ENCODE peak calls at places on chromosomes 13 and 19, in nine cellular contexts. G, O, B, C, S, R, W, Q and X are unnamed samples.

GRCh38 chr13:60167121-60167520 is 3.4 kb upstream of the DIAPH3 start:
- DNase-seq in G (no peak), O (no peak), B (no peak), C (no peak), S (no peak), R (no peak), W (no peak), Q (no peak), X (no peak)

GRCh38 chr13:21805733-21806132 is 134.9 kb downstream of the FGF9 start:
- DNase-seq in G (no peak), O (no peak), B (no peak), C (no peak), S (no peak), R (no peak), W (no peak), Q (no peak), X (no peak)

GRCh38 chr13:34255695-34256094 is 437.7 kb downstream of the RFC3 start:
- DNase-seq in G (no peak), O (no peak), B (no peak), C (no peak), S (no peak), R (no peak), W (no peak), Q (no peak), X (no peak)

GRCh38 chr19:47573076-47574026 is at the start of gene ZNF541:
- DNase-seq in G (peak; percentile 12), O (peak; percentile 35), B (no peak), C (no peak), S (no peak), R (peak; percentile 34), W (no peak), Q (no peak), X (peak; percentile 64)

GRCh38 chr13:30805603-30806011 is 70.3 kb downstream of the ALOX5AP start:
- DNase-seq in G (no peak), O (no peak), B (no peak), C (peak; percentile 68), S (no peak), R (peak; percentile 75), W (no peak), Q (no peak), X (no peak)

GRCh38 chr19:55703790-55704215 is 28.8 kb downstream of the EPN1 start:
- DNase-seq in G (no peak), O (peak; percentile 38), B (peak; percentile 41), C (peak; percentile 4), S (no peak), R (no peak), W (no peak), Q (no peak), X (no peak)

GRCh38 chr19:13665125-13665903 is 99.0 kb upstream of the MRI1 start:
- DNase-seq in G (no peak), O (no peak), B (no peak), C (no peak), S (no peak), R (no peak), W (no peak), Q (no peak), X (no peak)

GRCh38 chr13:111006508-111007031 is 91.7 kb upstream of the ANKRD10 start:
- DNase-seq in G (peak; percentile 69), O (peak; percentile 79), B (no peak), C (no peak), S (peak; percentile 96), R (no peak), W (no peak), Q (no peak), X (peak; percentile 83)

GRCh38 chr19:50897612-50898011 is 13.6 kb downstream of the KLK4 start:
- DNase-seq in G (no peak), O (no peak), B (no peak), C (no peak), S (no peak), R (no peak), W (peak; percentile 62), Q (no peak), X (no peak)

GRCh38 chr13:40983725-40984669 is 35.1 kb downstream of the ELF1 start:
- DNase-seq in G (no peak), O (peak; percentile 4), B (no peak), C (no peak), S (no peak), R (no peak), W (no peak), Q (no peak), X (no peak)

GRCh38 chr13:59360108-59360507 is 803.6 kb downstream of the DIAPH3 start:
- DNase-seq in G (no peak), O (peak; percentile 33), B (no peak), C (no peak), S (no peak), R (no peak), W (peak; percentile 48), Q (no peak), X (no peak)

GRCh38 chr19:19134687-19135158 is 3.6 kb downstream of the TMEM161A start:
- DNase-seq in G (no peak), O (no peak), B (no peak), C (no peak), S (no peak), R (no peak), W (peak; percentile 48), Q (no peak), X (peak; percentile 82)

GRCh38 chr19:44758596-44758995 is 10.1 kb downstream of the BCL3 start:
- DNase-seq in G (no peak), O (no peak), B (peak; percentile 76), C (no peak), S (no peak), R (no peak), W (no peak), Q (no peak), X (peak; percentile 40)

GRCh38 chr13:49580980-49581680 is 4.2 kb downstream of the RCBTB1 start:
- DNase-seq in G (no peak), O (no peak), B (no peak), C (no peak), S (no peak), R (no peak), W (no peak), Q (no peak), X (no peak)

GRCh38 chr19:39603825-39604224 is 1.5 kb downstream of the LGALS13 start:
- DNase-seq in G (no peak), O (no peak), B (no peak), C (no peak), S (no peak), R (no peak), W (no peak), Q (no peak), X (no peak)

GRCh38 chr13:104577029-104577820 is 1511.0 kb upstream of the SLC10A2 start:
- DNase-seq in G (no peak), O (peak; percentile 10), B (no peak), C (no peak), S (peak; percentile 54), R (no peak), W (no peak), Q (no peak), X (no peak)

GRCh38 chr13:106311004-106311403 is 224.5 kb downstream of the EFNB2 start:
- DNase-seq in G (no peak), O (peak; percentile 6), B (no peak), C (no peak), S (no peak), R (no peak), W (no peak), Q (no peak), X (no peak)

GRCh38 chr13:73307481-73307880 is 248.7 kb downstream of the KLF5 start:
- DNase-seq in G (no peak), O (no peak), B (no peak), C (no peak), S (no peak), R (no peak), W (no peak), Q (no peak), X (no peak)

GRCh38 chr13:110183925-110184324 is 123.0 kb downstream of the COL4A1 start:
- DNase-seq in G (no peak), O (no peak), B (no peak), C (no peak), S (peak; percentile 49), R (no peak), W (no peak), Q (no peak), X (no peak)

DNA sequence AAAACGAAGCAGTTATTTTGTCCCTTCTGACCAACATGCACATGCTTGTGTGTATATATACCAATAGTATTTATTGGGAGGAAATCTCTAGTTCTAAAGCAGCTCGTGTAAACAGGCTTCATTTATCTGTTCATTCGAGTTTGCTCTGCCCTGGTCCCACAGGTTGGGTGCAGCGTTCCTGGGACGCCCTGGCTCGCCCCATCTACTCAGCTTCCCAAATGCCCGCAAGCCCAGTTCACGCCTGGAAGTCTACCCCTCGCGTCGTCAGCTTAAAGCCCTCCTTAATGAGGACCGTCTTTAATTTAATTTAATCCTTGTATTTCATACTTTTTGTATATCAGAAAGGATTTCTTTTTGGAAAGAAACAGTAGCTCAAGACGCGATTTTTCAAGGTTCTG is 604 bp downstream of the THSD1 start:
- DNase-seq in G (no peak), O (peak; percentile 9), B (peak; percentile 1), C (no peak), S (no peak), R (no peak), W (no peak), Q (no peak), X (no peak)
- H3K4me3 ChIP-seq in G (peak overlapping the region; percentile 76), O (peak overlapping the region; percentile 71), B (peak overlapping the region; percentile 81), C (no peak overlapping the region), S (peak overlapping the region; percentile 66), R (peak overlapping the region; percentile 63), W (peak overlapping the region; percentile 37), Q (peak overlapping the region; percentile 74), X (peak overlapping the region; percentile 72)

DNA sequence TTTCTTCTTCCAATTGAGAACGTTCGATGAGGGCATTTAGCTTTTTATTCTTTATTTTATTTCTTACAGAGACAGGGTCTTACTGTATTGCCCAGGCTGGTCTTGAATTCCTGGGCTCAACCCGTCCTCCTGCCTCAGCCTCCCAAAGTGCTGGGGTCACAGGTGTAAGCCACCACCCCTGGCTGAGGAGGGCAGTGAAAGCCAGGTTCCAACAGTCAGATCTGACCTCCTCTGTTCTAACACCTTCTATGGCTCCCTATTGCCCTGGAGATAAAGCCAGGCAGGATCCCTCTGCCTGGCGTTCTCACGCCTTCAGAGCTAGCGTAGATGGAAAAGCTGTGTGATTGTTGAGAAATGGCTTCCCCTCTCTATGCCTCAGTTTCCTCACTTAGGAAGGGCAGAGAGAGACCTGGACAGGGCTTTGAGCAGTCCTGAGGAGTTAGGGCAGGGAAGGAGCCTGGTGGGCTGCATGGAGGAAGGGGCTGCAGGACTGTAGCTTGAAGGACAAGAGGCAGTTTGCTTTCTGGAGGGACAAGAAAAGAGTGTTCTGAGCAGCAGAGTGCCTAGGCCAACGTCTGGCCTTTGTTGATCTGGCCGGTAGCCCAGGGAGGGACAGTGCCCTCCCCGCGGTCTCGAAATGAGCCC is 5.5 kb downstream of the ARHGAP45 start:
- DNase-seq in G (no peak), O (no peak), B (no peak), C (no peak), S (no peak), R (no peak), W (no peak), Q (no peak), X (no peak)
- H3K4me3 ChIP-seq in G (no peak overlapping the region), O (no peak overlapping the region), B (no peak overlapping the region), C (no peak overlapping the region), S (no peak overlapping the region), R (no peak overlapping the region), W (no peak overlapping the region), Q (no peak overlapping the region), X (no peak overlapping the region)

GRCh38 chr19:46299695-46300094 is 2.9 kb downstream of the HIF3A start:
- DNase-seq in G (no peak), O (no peak), B (no peak), C (no peak), S (no peak), R (no peak), W (no peak), Q (no peak), X (no peak)
- H3K4me3 ChIP-seq in G (peak overlapping the region; percentile 72), O (peak overlapping the region; percentile 41), B (no peak overlapping the region), C (no peak overlapping the region), S (no peak overlapping the region), R (peak overlapping the region; percentile 58), W (no peak overlapping the region), Q (no peak overlapping the region), X (peak overlapping the region; percentile 83)

GRCh38 chr13:32175307-32175706 is 139.9 kb downstream of the ZAR1L start:
- DNase-seq in G (no peak), O (no peak), B (no peak), C (no peak), S (no peak), R (no peak), W (no peak), Q (no peak), X (no peak)
- H3K4me3 ChIP-seq in G (no peak overlapping the region), O (no peak overlapping the region), B (no peak overlapping the region), C (no peak overlapping the region), S (no peak overlapping the region), R (no peak overlapping the region), W (no peak overlapping the region), Q (no peak overlapping the region), X (no peak overlapping the region)